ENCODE peak calls at places on chromosomes 6 and 20, in ten cellular contexts. Q, U, E, D, B, C, J, A, O and R are unnamed samples.

GRCh38 chr6:135906542-135906941 is 55.0 kb downstream of the PDE7B start:
- DNase-seq in C (no peak), Q (no peak), B (no peak), J (no peak), E (no peak), O (peak), D (no peak), U (no peak), A (no peak), R (no peak)

GRCh38 chr6:158991017-158991723 is 8.8 kb downstream of the RSPH3 start:
- DNase-seq in E (no peak), U (no peak), A (no peak), O (no peak), B (no peak), J (no peak), D (no peak), C (no peak), Q (no peak), R (no peak)

GRCh38 chr6:39964530-39964929 is 30.3 kb upstream of the MOCS1 start:
- DNase-seq in A (no peak), U (no peak), J (no peak), O (no peak), D (no peak), Q (no peak), B (no peak), C (no peak), E (no peak), R (no peak)

GRCh38 chr6:4561078-4561435 is 215.1 kb upstream of the CDYL start:
- DNase-seq in U (no peak), A (no peak), B (no peak), J (no peak), O (no peak), Q (no peak), C (no peak), D (no peak), E (no peak), R (no peak)

GRCh38 chr6:6746334-6746969 is 157.9 kb downstream of the LY86 start:
- DNase-seq in E (no peak), D (no peak), B (peak), U (no peak), C (no peak), Q (no peak), O (peak), A (no peak), J (no peak), R (peak)

GRCh38 chr20:51532577-51533191 is 9.8 kb downstream of the NFATC2 start:
- DNase-seq in J (no peak), A (no peak), B (peak), U (no peak), D (no peak), O (peak), C (no peak), E (peak), Q (no peak), R (peak)

GRCh38 chr6:167154895-167155294 is 2.9 kb downstream of the GPR31 start:
- DNase-seq in E (no peak), U (no peak), A (no peak), B (no peak), O (no peak), Q (no peak), D (no peak), C (no peak), J (no peak), R (no peak)

GRCh38 chr6:84426002-84426705 is 198.7 kb upstream of the CEP162 start:
- DNase-seq in C (no peak), U (no peak), E (no peak), O (no peak), J (no peak), D (no peak), Q (no peak), B (no peak), A (no peak), R (no peak)

GRCh38 chr6:38404900-38405556 is 234.7 kb downstream of the BTBD9 start:
- DNase-seq in B (no peak), D (peak), E (no peak), O (peak), J (no peak), Q (no peak), C (no peak), A (no peak), U (peak), R (no peak)

GRCh38 chr6:4327841-4328240 is 192.5 kb upstream of the ECI2 start:
- DNase-seq in J (no peak), B (no peak), U (no peak), E (no peak), D (no peak), O (no peak), A (no peak), Q (no peak), C (no peak), R (no peak)

GRCh38 chr20:32034581-32035397 is 17.3 kb upstream of the HCK start:
- DNase-seq in O (no peak), A (no peak), C (no peak), Q (no peak), B (peak), U (no peak), J (no peak), D (peak), E (peak), R (peak)
- TF ChIP-seq CTCF in O (peak), A (no peak), C (no peak), Q (peak), B (no peak), U (no peak), J (no peak), D (peak), E (no peak), R (no peak)

GRCh38 chr6:35468181-35468979 is at the start of gene RPL10A:
- DNase-seq in C (peak), B (peak), O (peak), E (peak), D (peak), Q (peak), A (peak), U (peak), J (peak), R (peak)
- TF ChIP-seq POLR2A in C (no peak), B (peak), O (peak), E (peak), D (peak), Q (peak), A (peak), U (peak), J (peak), R (peak)

DNA sequence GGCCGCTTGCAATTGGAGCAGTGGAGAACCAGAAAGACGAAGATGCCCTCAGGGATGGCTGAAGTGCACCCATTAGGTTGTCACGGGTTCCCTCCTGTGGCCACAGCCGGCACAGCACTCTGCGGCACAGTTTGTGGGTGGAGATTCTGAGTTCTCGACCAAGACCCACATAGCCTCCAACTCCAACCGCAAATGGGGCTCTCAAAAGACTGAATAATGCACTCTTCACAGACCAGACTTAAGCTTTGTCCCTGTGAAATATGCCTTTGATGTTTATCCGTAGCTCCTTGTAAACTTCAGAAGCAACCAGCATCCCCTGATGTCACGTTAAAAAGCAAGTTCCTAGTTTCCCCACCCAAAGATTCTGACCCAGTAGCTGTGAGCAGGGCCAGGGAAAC is 934 bp upstream of the CST9 start:
- DNase-seq in Q (peak), A (peak), C (peak), D (peak), J (peak), E (peak), U (peak), O (peak), B (peak), R (peak)
- TF ChIP-seq CTCF in Q (peak), A (peak), C (peak), D (peak), J (peak), E (peak), U (peak), O (peak), B (peak), R (peak)

GRCh38 chr20:3904857-3905256 is 15.7 kb downstream of the PANK2 start:
- DNase-seq in J (no peak), D (no peak), U (no peak), O (no peak), C (no peak), E (no peak), A (no peak), B (no peak), Q (no peak), R (no peak)

GRCh38 chr20:3910868-3911267 is 21.7 kb downstream of the PANK2 start:
- DNase-seq in E (no peak), Q (no peak), C (no peak), U (no peak), D (no peak), O (no peak), B (no peak), J (no peak), A (no peak), R (no peak)

GRCh38 chr20:3909952-3910366 is 20.8 kb downstream of the PANK2 start:
- DNase-seq in D (no peak), J (no peak), A (no peak), E (no peak), Q (no peak), O (no peak), B (peak), U (no peak), C (no peak), R (peak)

GRCh38 chr20:3911956-3912355 is 22.8 kb downstream of the PANK2 start:
- DNase-seq in U (no peak), J (no peak), C (peak), A (no peak), B (peak), Q (no peak), O (no peak), D (no peak), E (no peak), R (peak)

GRCh38 chr20:3908667-3909066 is 19.5 kb downstream of the PANK2 start:
- DNase-seq in J (no peak), O (no peak), D (no peak), A (no peak), U (peak), E (no peak), B (peak), C (no peak), Q (no peak), R (peak)
- TF ChIP-seq POLR2A in J (no peak), O (no peak), D (no peak), A (no peak), U (no peak), E (no peak), B (no peak), C (no peak), Q (no peak), R (no peak)

DNA sequence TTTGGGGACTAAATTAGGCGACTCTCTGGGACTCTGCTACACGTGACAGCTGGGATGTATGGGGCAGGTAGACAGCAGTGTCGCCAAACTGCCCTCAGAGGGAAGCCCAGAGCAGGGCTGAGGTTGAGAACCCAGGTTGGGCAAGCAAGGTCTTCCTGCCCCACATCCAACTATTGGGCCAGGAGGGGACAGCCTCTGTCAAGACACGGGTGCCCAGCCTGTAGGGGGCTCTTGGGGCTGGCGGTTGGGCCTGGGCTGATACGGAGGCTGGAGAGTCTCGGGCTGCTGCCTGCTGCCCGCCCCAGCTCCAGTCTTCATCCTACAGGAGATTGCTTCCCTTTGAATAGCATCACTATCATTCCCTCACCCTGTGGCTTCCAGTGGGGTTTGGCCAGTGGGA is 33.3 kb downstream of the CPNE5 start:
- DNase-seq in A (no peak), Q (no peak), O (no peak), B (no peak), J (no peak), U (no peak), E (no peak), C (no peak), D (no peak), R (no peak)
- TF ChIP-seq CTCF in A (no peak), Q (no peak), O (no peak), B (no peak), J (no peak), U (no peak), E (no peak), C (no peak), D (no peak), R (no peak)

DNA sequence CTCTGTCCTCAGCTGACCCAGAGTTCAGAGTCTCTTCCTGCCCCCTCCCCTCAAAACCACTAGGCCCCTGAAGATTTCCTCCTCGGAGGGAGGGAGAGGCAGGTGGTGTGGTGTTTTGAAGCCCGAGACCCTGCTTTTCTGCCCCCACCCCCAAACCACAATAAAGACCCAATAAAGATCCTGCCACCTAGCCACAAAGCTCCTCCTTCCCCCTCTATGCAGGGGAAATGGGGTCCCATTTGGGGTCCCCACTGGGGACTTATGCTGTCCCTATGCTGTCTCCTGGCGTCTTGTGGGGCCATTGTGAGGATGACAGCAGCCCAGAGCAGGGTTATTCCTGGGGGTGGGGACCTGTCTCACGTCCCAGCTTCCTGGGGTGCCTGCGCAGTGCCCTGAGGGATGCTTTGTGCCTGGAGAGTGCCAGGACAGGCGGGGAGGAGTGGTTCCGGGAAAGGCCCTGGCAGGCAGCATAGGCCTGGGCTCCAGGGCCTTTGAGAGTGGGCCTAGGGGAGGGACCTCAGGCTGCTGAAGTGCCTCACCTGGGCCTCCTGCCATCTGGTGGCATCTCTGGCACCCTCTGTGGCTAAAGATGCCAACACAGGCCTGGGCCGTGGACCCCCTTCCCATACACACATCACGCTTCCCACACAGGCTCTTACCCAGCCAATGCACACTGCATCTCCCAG is 8.0 kb upstream of the ARMC12 start:
- DNase-seq in U (peak), C (peak), A (peak), O (no peak), E (peak), J (peak), D (no peak), B (no peak), Q (no peak), R (peak)
- TF ChIP-seq POLR2A in U (peak), C (no peak), A (no peak), O (no peak), E (no peak), J (no peak), D (no peak), B (no peak), Q (no peak), R (no peak)

GRCh38 chr6:116220172-116220571 is 33.7 kb downstream of the TSPYL4 start:
- DNase-seq in U (peak), D (no peak), B (no peak), E (no peak), C (no peak), Q (no peak), A (no peak), J (no peak), O (peak), R (no peak)

GRCh38 chr6:116218172-116218633 is 35.7 kb downstream of the TSPYL4 start:
- DNase-seq in C (no peak), U (no peak), O (peak), E (no peak), J (no peak), D (no peak), B (no peak), Q (no peak), A (no peak), R (no peak)

GRCh38 chr6:116215414-116215813 is 38.5 kb downstream of the TSPYL4 start:
- DNase-seq in A (no peak), B (no peak), C (no peak), E (no peak), Q (no peak), O (peak), U (no peak), J (no peak), D (no peak), R (no peak)

GRCh38 chr6:116218866-116219265 is 35.0 kb downstream of the TSPYL4 start:
- DNase-seq in O (no peak), A (no peak), B (no peak), D (no peak), Q (no peak), E (no peak), U (no peak), C (no peak), J (no peak), R (no peak)

GRCh38 chr6:116217069-116217468 is 36.8 kb downstream of the TSPYL4 start:
- DNase-seq in A (no peak), E (no peak), O (peak), U (no peak), B (no peak), Q (peak), C (no peak), D (peak), J (no peak), R (no peak)
- TF ChIP-seq CTCF in A (peak), E (peak), O (peak), U (peak), B (peak), Q (peak), C (peak), D (peak), J (peak), R (peak)